ENCODE peak calls at places on chromosomes 13 and 19, in five cellular contexts. K is spleen; R is naive thymus-derived CD4-positive, alpha-beta T cell; F is tibial artery; S is CD4-positive, alpha-beta memory T cell. E is an unnamed sample.

GRCh38 chr13:52851153-52851962 is 2.9 kb upstream of the PCDH8 start:
- DNase-seq in K (no peak), R (no peak), F (peak; percentile 27), S (no peak), E (no peak)

GRCh38 chr19:33771308-33772101 is 25.2 kb upstream of the KCTD15 start:
- DNase-seq in K (peak; percentile 87), R (peak; percentile 45), F (peak; percentile 53), S (peak; percentile 57), E (no peak)

GRCh38 chr19:55096061-55096701 is 20.5 kb downstream of the EPS8L1 start:
- DNase-seq in K (no peak), R (no peak), F (no peak), S (no peak), E (no peak)

GRCh38 chr19:46704379-46705076 is 12.4 kb downstream of the PRKD2 start:
- DNase-seq in K (peak; percentile 95), R (peak; percentile 79), F (peak; percentile 71), S (peak; percentile 74), E (peak; percentile 41)

GRCh38 chr13:90760639-90761038 is 586.8 kb upstream of the MIR17HG start:
- DNase-seq in K (no peak), R (no peak), F (no peak), S (no peak), E (no peak)

GRCh38 chr19:1860133-1860775 is 3.1 kb downstream of the KLF16 start:
- DNase-seq in K (no peak), R (peak; percentile 73), F (no peak), S (peak; percentile 76), E (no peak)

GRCh38 chr13:37681295-37682032 is 82.9 kb upstream of the POSTN start:
- DNase-seq in K (no peak), R (no peak), F (no peak), S (no peak), E (no peak)

GRCh38 chr19:14561832-14562351 is 10.0 kb downstream of the NDUFB7 start:
- DNase-seq in K (no peak), R (no peak), F (peak; percentile 41), S (no peak), E (no peak)

GRCh38 chr13:75739244-75739868 is 103.2 kb downstream of the LMO7 start:
- DNase-seq in K (no peak), R (no peak), F (no peak), S (no peak), E (no peak)

GRCh38 chr13:37484056-37484455 is 114.5 kb downstream of the POSTN start:
- DNase-seq in K (no peak), R (no peak), F (no peak), S (no peak), E (no peak)

GRCh38 chr19:16232568-16232967 is 34.9 kb downstream of the AP1M1 start:
- DNase-seq in K (no peak), R (no peak), F (no peak), S (no peak), E (no peak)

GRCh38 chr19:47699360-47699917 is 13.8 kb upstream of the EHD2 start:
- DNase-seq in K (peak; percentile 85), R (peak; percentile 28), F (no peak), S (peak; percentile 26), E (no peak)

GRCh38 chr19:2974342-2974932 is 2.9 kb upstream of the TLE6 start:
- DNase-seq in K (no peak), R (no peak), F (peak; percentile 81), S (no peak), E (peak; percentile 37)

GRCh38 chr13:97384366-97384765 is 49.6 kb upstream of the RAP2A start:
- DNase-seq in K (no peak), R (no peak), F (no peak), S (no peak), E (no peak)

GRCh38 chr13:45448965-45449559 is 15.7 kb upstream of the COG3 start:
- DNase-seq in K (no peak), R (no peak), F (no peak), S (no peak), E (no peak)

GRCh38 chr19:21128901-21129698 is 12.7 kb upstream of the ZNF431 start:
- DNase-seq in K (no peak), R (no peak), F (no peak), S (no peak), E (peak; percentile 50)

GRCh38 chr13:76129305-76130040 is 493.3 kb downstream of the LMO7 start:
- DNase-seq in K (no peak), R (no peak), F (no peak), S (no peak), E (no peak)

GRCh38 chr19:58388175-58388526 is 1.1 kb downstream of the RPS5 start:
- DNase-seq in K (no peak), R (no peak), F (no peak), S (no peak), E (no peak)

GRCh38 chr19:2867025-2867991 is at the start of gene ZNF556:
- DNase-seq in K (no peak), R (no peak), F (no peak), S (no peak), E (peak; percentile 59)

GRCh38 chr19:8054169-8054568 is 1.6 kb downstream of the CCL25 start:
- DNase-seq in K (no peak), R (no peak), F (no peak), S (no peak), E (no peak)

GRCh38 chr13:26280822-26281221 is 26.9 kb downstream of the CDK8 start:
- DNase-seq in K (no peak), R (no peak), F (no peak), S (no peak), E (no peak)

GRCh38 chr13:52156724-52157251 is 2.6 kb downstream of the NEK3 start:
- DNase-seq in K (no peak), R (no peak), F (no peak), S (no peak), E (no peak)

GRCh38 chr19:17246681-17247425 is 1.1 kb upstream of the NR2F6 start:
- DNase-seq in K (peak; percentile 83), R (no peak), F (no peak), S (no peak), E (no peak)
- H3K4me3 ChIP-seq in K (peak overlapping the region; percentile 13), R (peak overlapping the region; percentile 55), F (peak overlapping the region; percentile 89), S (no peak overlapping the region), E (peak overlapping the region; percentile 58)

DNA sequence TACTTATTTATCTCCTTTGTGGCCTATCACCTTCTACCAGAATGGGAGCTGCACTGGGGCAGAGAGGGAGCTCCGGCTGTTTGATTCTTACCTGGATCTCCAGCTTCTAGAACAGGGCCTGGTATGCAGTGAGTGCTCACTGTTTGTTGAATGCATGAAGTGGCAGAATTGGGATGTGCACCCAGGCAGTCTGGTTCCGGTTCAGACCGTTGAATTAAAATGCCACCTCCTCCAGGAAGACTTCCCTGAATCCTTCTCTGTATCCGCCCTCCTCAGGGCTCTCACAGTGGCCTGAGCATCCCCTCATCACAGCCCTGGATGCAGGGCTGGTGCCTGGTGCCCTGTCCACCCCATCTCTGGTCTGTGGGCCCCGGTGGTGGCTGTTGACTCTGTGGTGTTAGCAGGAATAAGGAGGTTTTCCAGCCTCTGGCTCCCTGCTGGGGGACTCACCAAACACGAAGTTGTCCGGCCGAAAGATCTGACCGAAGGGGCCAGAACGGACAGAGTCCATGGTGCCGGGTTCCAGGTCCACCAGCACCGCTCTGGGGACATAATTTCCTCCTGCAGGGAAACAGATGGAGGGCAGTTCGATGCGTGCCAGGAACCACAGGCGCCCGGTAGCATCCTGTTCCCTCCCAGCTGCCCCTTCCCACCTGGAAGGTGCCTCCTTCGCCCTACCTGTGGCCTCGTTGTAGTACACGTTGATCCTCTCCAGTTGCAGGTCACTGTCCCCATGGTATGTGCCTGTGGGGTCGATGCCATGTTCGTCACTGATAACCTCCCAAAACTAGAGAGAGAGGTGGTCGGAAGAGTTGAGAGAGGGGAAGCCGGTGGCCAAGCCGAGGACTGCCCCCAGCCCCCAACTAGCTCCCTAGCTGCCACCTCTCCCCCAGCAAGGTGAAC is 1.0 kb downstream of the TUBB4A start:
- DNase-seq in K (no peak), R (no peak), F (no peak), S (no peak), E (no peak)
- H3K4me3 ChIP-seq in K (peak overlapping the region; percentile 53), R (peak overlapping the region; percentile 46), F (no peak overlapping the region), S (no peak overlapping the region), E (no peak overlapping the region)

DNA sequence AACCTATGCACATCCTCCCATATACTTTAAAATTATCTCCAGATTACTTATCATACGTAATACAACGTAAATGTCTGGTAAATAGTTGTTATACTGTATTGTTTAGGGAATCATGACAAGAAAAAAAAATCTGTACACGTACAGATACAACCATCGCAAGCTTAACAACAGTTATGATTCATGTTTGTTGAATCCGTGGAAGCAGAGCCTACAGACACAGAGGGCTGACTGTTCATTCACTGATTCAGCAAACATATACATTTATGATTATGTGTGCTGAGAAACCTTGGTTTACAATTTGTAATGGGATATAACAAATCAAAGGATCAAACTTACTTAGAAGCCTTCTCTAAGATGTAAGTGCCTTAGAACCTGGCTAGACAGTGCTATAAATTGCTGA is 1.5 kb downstream of the ZNF260 start:
- DNase-seq in K (no peak), R (no peak), F (no peak), S (no peak), E (no peak)
- H3K4me3 ChIP-seq in K (no peak overlapping the region), R (no peak overlapping the region), F (no peak overlapping the region), S (no peak overlapping the region), E (no peak overlapping the region)

GRCh38 chr13:20119960-20120359 is 40.9 kb downstream of the GJA3 start:
- DNase-seq in K (no peak), R (no peak), F (no peak), S (no peak), E (no peak)
- H3K4me3 ChIP-seq in K (no peak overlapping the region), R (peak overlapping the region; percentile 39), F (peak overlapping the region; percentile 36), S (no peak overlapping the region), E (peak overlapping the region; percentile 72)

GRCh38 chr13:41313117-41313516 is 2.0 kb downstream of the NAA16 start:
- DNase-seq in K (no peak), R (no peak), F (no peak), S (no peak), E (no peak)

GRCh38 chr13:41311607-41312500 is 787 bp downstream of the NAA16 start:
- DNase-seq in K (peak; percentile 92), R (peak; percentile 58), F (peak; percentile 28), S (peak; percentile 56), E (no peak)

GRCh38 chr13:41315466-41316047 is 4.5 kb downstream of the NAA16 start:
- DNase-seq in K (no peak), R (no peak), F (no peak), S (no peak), E (no peak)

GRCh38 chr13:41310963-41311606 is at the start of gene NAA16:
- DNase-seq in K (peak; percentile 97), R (peak; percentile 93), F (peak; percentile 87), S (peak; percentile 92), E (peak; percentile 91)

DNA sequence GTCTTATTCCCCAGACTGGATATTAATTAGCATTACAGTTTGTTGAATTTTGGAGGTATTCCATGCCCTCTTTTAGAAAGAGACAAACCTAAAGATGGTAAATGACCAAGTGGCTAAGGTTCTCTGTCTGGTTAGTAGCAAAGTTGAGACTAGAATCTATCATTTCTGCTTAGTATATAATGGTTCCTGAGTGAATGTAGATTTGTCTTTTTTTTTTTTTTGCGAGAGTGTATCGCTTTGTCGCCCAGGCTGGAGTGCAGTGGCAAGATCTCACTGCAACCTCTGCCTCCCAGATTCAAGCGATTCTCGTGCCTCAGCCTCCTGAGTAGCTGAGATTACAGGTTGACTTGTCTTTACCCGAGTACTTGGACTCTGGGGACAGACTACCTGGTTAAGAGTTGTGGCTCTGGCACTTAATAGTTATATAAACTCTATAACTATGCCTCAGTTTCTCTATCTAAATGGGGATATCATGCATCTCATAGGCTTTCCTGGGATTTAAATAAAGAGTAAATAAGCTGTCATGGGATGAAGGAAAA is 2.7 kb downstream of the NAA16 start:
- DNase-seq in K (no peak), R (no peak), F (no peak), S (no peak), E (no peak)
- H3K4me3 ChIP-seq in K (no peak overlapping the region), R (peak overlapping the region; percentile 42), F (no peak overlapping the region), S (no peak overlapping the region), E (no peak overlapping the region)

GRCh38 chr19:10333758-10334339 is 520 bp upstream of the RAVER1 start:
- DNase-seq in K (no peak), R (no peak), F (no peak), S (no peak), E (no peak)
- H3K4me3 ChIP-seq in K (peak overlapping the region; percentile 1), R (peak overlapping the region; percentile 89), F (peak overlapping the region; percentile 65), S (peak overlapping the region; percentile 57), E (peak overlapping the region; percentile 91)

E was measured in Jurkat, Clone E6-1.